ENCODE peak calls at places on chromosomes 11 and 22, in seven cellular contexts. H is psoas muscle, A is IMR-90, M is upper lobe of right lung, S is GM23338, N is colonic mucosa, V is upper lobe of left lung. D is an unnamed sample. For H3K4me1 and H3K36me3, the result is how much of the 10 kb centered on the place peaks cover.

GRCh38 chr11:116821050-116821918 is 1.8 kb downstream of the APOA4 start:
- DNase-seq in H (peak), A (no peak), M (no peak), S (no peak), N (no peak), V (no peak), D (no peak)

GRCh38 chr11:57323503-57324153 is 1.1 kb downstream of the TNKS1BP1 start:
- DNase-seq in H (peak), A (peak), M (no peak), S (no peak), N (peak), V (no peak), D (no peak)

GRCh38 chr11:61392991-61393595 is 706 bp downstream of the TMEM216 start:
- DNase-seq in H (no peak), A (peak), M (no peak), S (peak), N (peak), V (no peak), D (no peak)

GRCh38 chr11:63609536-63609935 is 4.7 kb downstream of the PLAAT3 start:
- DNase-seq in H (no peak), A (no peak), M (no peak), S (no peak), N (peak), V (peak), D (no peak)

GRCh38 chr11:119594639-119595249 is 134.3 kb downstream of the NECTIN1 start:
- DNase-seq in H (no peak), A (peak), M (no peak), S (no peak), N (no peak), V (no peak), D (no peak)

GRCh38 chr11:57303280-57303989 is 21.3 kb downstream of the TNKS1BP1 start:
- DNase-seq in H (peak), A (no peak), M (no peak), S (peak), N (no peak), V (no peak), D (no peak)

GRCh38 chr11:120929664-120930154 is 94.2 kb upstream of the TBCEL start:
- DNase-seq in H (no peak), A (peak), M (no peak), S (peak), N (peak), V (peak), D (no peak)

GRCh38 chr11:14308114-14308896 is 50.7 kb downstream of the RRAS2 start:
- DNase-seq in H (no peak), A (peak), M (no peak), S (peak), N (no peak), V (no peak), D (no peak)

GRCh38 chr11:106959800-106960199 is 58.5 kb downstream of the GUCY1A2 start:
- DNase-seq in H (no peak), A (no peak), M (no peak), S (no peak), N (no peak), V (no peak), D (no peak)

GRCh38 chr11:93444671-93445073 is 98.5 kb downstream of the SMCO4 start:
- DNase-seq in H (no peak), A (peak), M (no peak), S (peak), N (peak), V (no peak), D (no peak)

GRCh38 chr11:59141673-59142460 is 789 bp upstream of the FAM111A start:
- DNase-seq in H (no peak), A (peak), M (no peak), S (peak), N (no peak), V (no peak), D (no peak)

GRCh38 chr11:46890665-46891064 is 27.7 kb downstream of the LRP4 start:
- DNase-seq in H (no peak), A (peak), M (no peak), S (no peak), N (no peak), V (no peak), D (no peak)

GRCh38 chr22:21443735-21444421 is 23.3 kb upstream of the TMEM191C start:
- DNase-seq in H (no peak), A (no peak), M (peak), S (no peak), N (no peak), V (peak), D (no peak)

GRCh38 chr11:7077101-7077500 is 11.7 kb upstream of the RBMXL2 start:
- DNase-seq in H (no peak), A (no peak), M (no peak), S (peak), N (no peak), V (no peak), D (no peak)

GRCh38 chr11:1295086-1295485 is 14.3 kb downstream of the TOLLIP start:
- DNase-seq in H (peak), A (no peak), M (peak), S (no peak), N (no peak), V (no peak), D (no peak)

GRCh38 chr11:29321293-29322132 is 695.3 kb downstream of the KCNA4 start:
- DNase-seq in H (no peak), A (peak), M (no peak), S (no peak), N (no peak), V (no peak), D (no peak)

GRCh38 chr11:67351275-67352005 is 1.9 kb downstream of the POLD4 start:
- DNase-seq in H (peak), A (peak), M (peak), S (peak), N (peak), V (peak), D (no peak)

GRCh38 chr22:40449676-40450035 is 79.3 kb downstream of the SGSM3 start:
- DNase-seq in H (no peak), A (peak), M (no peak), S (no peak), N (no peak), V (no peak), D (no peak)

GRCh38 chr11:73429121-73429740 is 53.0 kb downstream of the RELT start:
- DNase-seq in H (no peak), A (peak), M (no peak), S (no peak), N (no peak), V (no peak), D (no peak)

GRCh38 chr11:46273511-46274205 is 3.8 kb upstream of the CREB3L1 start:
- DNase-seq in H (no peak), A (no peak), M (no peak), S (no peak), N (peak), V (peak), D (no peak)

GRCh38 chr11:73001615-73002014 is 140.5 kb downstream of the FCHSD2 start:
- DNase-seq in H (no peak), A (no peak), M (no peak), S (no peak), N (no peak), V (no peak), D (no peak)

GRCh38 chr11:71431271-71431670 is 16.9 kb downstream of the DHCR7 start:
- DNase-seq in H (no peak), A (no peak), M (peak), S (no peak), N (no peak), V (no peak), D (no peak)

GRCh38 chr11:65430406-65431217 is 8.0 kb downstream of the NEAT1 start:
- DNase-seq in H (no peak), A (peak), M (no peak), S (no peak), N (no peak), V (peak), D (no peak)

GRCh38 chr22:35023692-35024363 is 42.1 kb upstream of the ISX start:
- DNase-seq in H (peak), A (no peak), M (peak), S (peak), N (peak), V (peak), D (no peak)

GRCh38 chr11:113204280-113204679 is 110.1 kb upstream of the TTC12 start:
- DNase-seq in H (no peak), A (no peak), M (no peak), S (no peak), N (no peak), V (peak), D (no peak)

GRCh38 chr11:8219257-8220021 is 44.2 kb downstream of the LMO1 start:
- DNase-seq in H (no peak), A (peak), M (no peak), S (peak), N (peak), V (peak), D (no peak)

GRCh38 chr11:120108154-120108784 is 29.6 kb downstream of the TRIM29 start:
- DNase-seq in H (peak), A (peak), M (peak), S (peak), N (peak), V (peak), D (no peak)

GRCh38 chr11:28086569-28086968 is 21.4 kb downstream of the KIF18A start:
- DNase-seq in H (no peak), A (peak), M (no peak), S (no peak), N (no peak), V (no peak), D (no peak)

GRCh38 chr11:76627541-76628082 is 42.9 kb downstream of the LRRC32 start:
- DNase-seq in H (no peak), A (no peak), M (no peak), S (no peak), N (no peak), V (no peak), D (no peak)

GRCh38 chr11:111604392-111605009 is 2.3 kb downstream of the SIK2 start:
- DNase-seq in H (no peak), A (peak), M (no peak), S (peak), N (no peak), V (no peak), D (no peak)

GRCh38 chr22:49528420-49528720 is 299.3 kb downstream of the BRD1 start:
- DNase-seq in H (no peak), A (no peak), M (no peak), S (no peak), N (no peak), V (no peak), D (no peak)

GRCh38 chr11:62804310-62805043 is 763 bp downstream of the NXF1 start:
- DNase-seq in H (no peak), A (peak), M (no peak), S (no peak), N (no peak), V (peak), D (no peak)

GRCh38 chr22:32034275-32034674 is 8.8 kb upstream of the SLC5A1 start:
- DNase-seq in H (no peak), A (no peak), M (no peak), S (no peak), N (no peak), V (no peak), D (no peak)

GRCh38 chr11:48109046-48109666 is 107.5 kb upstream of the OR4B1 start:
- DNase-seq in H (no peak), A (peak), M (no peak), S (no peak), N (no peak), V (no peak), D (no peak)

GRCh38 chr11:86068138-86068861 is 584 bp downstream of the PICALM start:
- DNase-seq in H (no peak), A (no peak), M (peak), S (peak), N (peak), V (peak), D (peak)

GRCh38 chr11:92758216-92758615 is 211.2 kb upstream of the MTNR1B start:
- DNase-seq in H (no peak), A (no peak), M (no peak), S (no peak), N (no peak), V (no peak), D (no peak)

GRCh38 chr11:119694334-119694733 is 34.7 kb downstream of the NECTIN1 start:
- DNase-seq in H (no peak), A (no peak), M (no peak), S (no peak), N (peak), V (peak), D (no peak)

GRCh38 chr22:35634015-35634414 is 14.2 kb upstream of the APOL6 start:
- DNase-seq in H (no peak), A (no peak), M (no peak), S (no peak), N (no peak), V (no peak), D (no peak)

DNA sequence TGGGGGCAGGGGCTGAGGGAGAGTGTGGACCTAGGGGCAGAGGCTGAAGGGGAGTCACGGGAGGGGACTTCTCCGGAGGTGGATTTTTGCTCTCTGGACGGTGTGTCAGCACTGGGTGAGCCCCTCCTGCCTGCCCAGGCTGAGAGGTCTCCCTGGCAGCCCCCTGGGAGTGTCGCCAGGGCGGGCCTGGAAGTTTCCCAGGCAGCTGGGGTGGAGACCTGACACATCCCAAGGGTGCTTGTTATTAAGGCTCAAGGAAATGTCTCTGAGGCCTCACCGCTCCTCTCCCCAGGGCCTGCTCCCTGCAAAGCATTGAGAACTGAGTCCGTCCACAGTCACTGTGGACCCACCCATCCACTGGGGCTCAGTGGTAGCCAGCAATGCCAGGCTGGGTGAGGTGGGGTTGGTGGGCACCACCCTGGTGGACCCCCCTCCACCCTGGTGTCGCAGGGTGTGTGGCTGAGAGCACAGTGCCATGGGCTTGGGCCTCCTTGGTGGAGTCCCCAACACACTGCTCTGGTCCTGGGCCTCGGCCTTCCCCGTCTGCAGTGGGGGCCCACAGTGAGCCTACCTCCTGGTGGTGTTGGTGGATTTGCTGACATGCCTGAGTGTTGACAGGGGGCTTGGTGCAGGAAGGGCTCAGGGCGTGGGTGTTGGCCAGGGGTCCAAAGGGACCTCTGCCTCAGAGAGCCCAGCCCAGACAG is 2.5 kb downstream of the CD81 start:
- DNase-seq in H (peak), A (no peak), M (no peak), S (no peak), N (no peak), V (no peak), D (no peak)
- H3K4me1 ChIP-seq in H (half or more), A (under half), M (half or more), S (under half), N (under half), V (half or more), D (half or more)

DNA sequence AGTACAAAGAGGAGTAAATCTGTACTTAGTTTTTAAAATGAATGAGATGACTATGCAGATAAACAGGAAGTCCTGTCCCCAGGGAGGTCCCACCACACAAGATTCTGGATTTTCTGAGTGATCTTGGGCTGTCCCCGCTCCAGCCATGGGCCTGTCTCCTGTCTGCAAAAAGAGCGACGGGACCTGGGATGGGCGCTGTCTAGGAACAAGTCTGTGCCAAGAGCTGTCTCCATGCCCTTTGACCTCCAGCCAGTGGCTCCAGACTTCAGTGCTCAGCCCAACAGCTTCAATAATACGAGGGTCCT is 6.0 kb downstream of the CSNK1E start:
- DNase-seq in H (no peak), A (no peak), M (no peak), S (no peak), N (no peak), V (no peak), D (no peak)
- H3K36me3 ChIP-seq in H (under half), A (under half), M (under half), S (under half), N (under half), V (under half), D (under half)

DNA sequence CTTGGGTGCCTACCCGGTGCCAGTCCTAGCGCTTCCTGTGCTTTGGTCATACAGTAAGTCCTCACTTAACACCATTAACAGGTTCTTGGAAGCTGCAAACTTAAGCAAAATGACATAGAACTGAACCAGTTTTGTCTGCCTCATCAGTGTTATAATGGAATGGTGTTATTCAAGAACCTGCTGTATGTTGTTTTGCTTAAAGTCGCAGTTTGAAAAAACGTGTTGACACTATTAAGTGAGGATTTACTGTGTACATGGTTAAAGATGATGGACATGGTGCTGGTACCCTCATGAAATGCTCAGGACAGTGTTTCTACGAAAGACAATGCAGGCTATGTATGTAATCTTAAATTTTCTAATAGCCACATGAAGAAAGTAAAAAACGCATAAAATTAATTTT is 41.3 kb downstream of the PPP6R3 start:
- DNase-seq in H (no peak), A (no peak), M (no peak), S (no peak), N (no peak), V (no peak), D (no peak)
- H3K4me1 ChIP-seq in H (half or more), A (under half), M (half or more), S (under half), N (under half), V (half or more), D (half or more)

DNA sequence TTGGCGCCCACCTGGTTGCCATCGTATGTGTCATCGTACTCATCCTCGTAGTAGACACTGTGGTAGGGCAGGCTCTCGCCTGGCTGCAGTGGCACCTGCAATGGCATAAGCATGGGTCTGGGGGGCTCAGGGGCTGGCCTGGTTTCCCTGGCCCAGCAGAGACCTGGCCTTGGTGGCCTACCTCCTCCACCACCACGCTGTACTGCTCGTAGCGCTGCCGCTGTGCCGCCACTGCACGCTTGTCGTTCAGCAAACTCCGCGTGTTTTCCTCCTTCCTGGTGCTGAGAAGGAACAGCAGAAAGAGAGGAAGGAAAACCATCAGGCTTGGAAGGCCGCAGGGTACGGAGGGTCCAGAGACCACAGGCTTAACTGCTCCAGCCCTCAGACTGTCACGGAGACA is 26.2 kb downstream of the UQCR10 start:
- DNase-seq in H (no peak), A (no peak), M (no peak), S (no peak), N (no peak), V (no peak), D (no peak)
- H3K36me3 ChIP-seq in H (half or more), A (half or more), M (half or more), S (under half), N (under half), V (under half), D (half or more)

DNA sequence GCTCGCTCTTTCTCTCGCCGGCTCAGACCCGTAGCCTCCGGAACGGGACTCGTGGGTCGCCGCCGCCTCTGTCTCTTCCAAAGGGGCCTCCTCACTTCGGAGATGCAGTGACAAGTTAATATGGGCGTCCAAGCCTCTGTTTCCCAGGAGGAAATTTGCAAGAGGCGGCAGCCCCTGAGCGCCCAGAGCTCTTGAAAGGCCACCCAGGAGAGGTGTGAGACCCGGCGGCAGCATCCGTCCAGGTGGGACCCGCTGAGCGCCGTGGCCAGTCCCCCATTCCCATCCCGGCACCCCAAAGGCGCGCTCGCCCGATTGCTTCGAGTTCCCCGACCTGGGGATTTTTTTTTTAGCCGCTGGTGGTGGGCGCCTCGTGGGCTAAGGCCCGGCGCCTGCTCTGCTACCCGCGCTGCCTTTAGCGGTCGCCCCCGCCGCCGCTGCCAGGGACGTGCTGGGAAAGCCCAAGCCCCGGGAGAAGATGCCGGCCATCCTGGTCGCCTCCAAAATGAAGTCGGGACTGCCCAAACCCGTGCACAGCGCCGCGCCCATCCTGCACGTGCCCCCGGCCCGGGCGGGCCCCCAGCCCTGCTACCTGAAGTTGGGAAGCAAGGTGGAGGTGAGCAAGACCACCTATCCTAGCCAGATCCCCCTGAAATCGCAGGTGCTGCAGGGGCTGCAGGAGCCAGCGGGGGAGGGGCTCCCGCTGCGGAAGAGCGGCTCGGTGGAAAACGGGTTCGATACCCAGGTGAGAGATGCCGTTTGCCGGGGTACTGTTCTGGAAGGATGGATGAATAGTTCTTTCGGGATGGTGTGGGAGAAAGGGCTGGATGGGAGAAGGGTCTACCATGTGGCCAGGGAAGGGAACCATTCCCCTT is 820 bp downstream of the NAV2 start:
- DNase-seq in H (peak), A (no peak), M (no peak), S (peak), N (no peak), V (no peak), D (no peak)
- H3K4me1 ChIP-seq in H (under half), A (under half), M (under half), S (under half), N (under half), V (under half), D (under half)

D was measured in vagina.